ENCODE peak calls at places on chromosomes 7 and 10, in six cellular contexts. J is gastrocnemius medialis; M is endothelial cell; S is CD4-positive, alpha-beta T cell; N is heart right ventricle; K is sigmoid colon. F is an unnamed sample.

GRCh38 chr10:17123062-17123661 is 6.4 kb downstream of the CUBN start:
- DNase-seq in J (no peak), N (no peak), K (no peak), M (no peak), S (no peak), F (no peak)

GRCh38 chr7:83603644-83604043 is 45.3 kb downstream of the SEMA3E start:
- DNase-seq in S (no peak), J (no peak), N (no peak), M (no peak), K (no peak), F (no peak)

GRCh38 chr10:58438340-58438739 is 53.1 kb downstream of the TFAM start:
- DNase-seq in S (no peak), J (no peak), M (no peak), K (no peak), N (no peak), F (no peak)

GRCh38 chr10:29517352-29517923 is 117.3 kb downstream of the SVIL start:
- DNase-seq in M (peak; percentile 44), K (no peak), S (no peak), N (no peak), J (no peak), F (no peak)

GRCh38 chr7:106773228-106773627 is 91.9 kb upstream of the PIK3CG start:
- DNase-seq in N (no peak), K (no peak), J (no peak), S (no peak), M (no peak), F (no peak)

GRCh38 chr10:26703096-26703495 is 5.6 kb downstream of the PDSS1 start:
- DNase-seq in K (no peak), M (no peak), J (no peak), S (no peak), N (no peak), F (no peak)

GRCh38 chr7:72781161-72781560 is 46.8 kb downstream of the TYW1B start:
- DNase-seq in M (no peak), N (no peak), J (no peak), K (no peak), S (no peak), F (no peak)

GRCh38 chr10:15267496-15267895 is 99.0 kb upstream of the NMT2 start:
- DNase-seq in N (no peak), J (no peak), K (no peak), M (no peak), S (no peak), F (no peak)

GRCh38 chr7:82562716-82563404 is 119.3 kb upstream of the CACNA2D1 start:
- DNase-seq in S (no peak), K (no peak), J (no peak), M (no peak), N (no peak), F (no peak)

GRCh38 chr7:130695840-130696239 is 9.5 kb upstream of the TSGA13 start:
- DNase-seq in S (no peak), K (no peak), M (no peak), J (no peak), N (no peak), F (no peak)

GRCh38 chr10:58982470-58983239 is 193.8 kb upstream of the PHYHIPL start:
- DNase-seq in K (no peak), J (no peak), S (no peak), M (no peak), N (no peak), F (no peak)

GRCh38 chr10:24462889-24463552 is 254.1 kb downstream of the KIAA1217 start:
- DNase-seq in N (no peak), M (no peak), K (no peak), S (no peak), J (no peak), F (no peak)

GRCh38 chr7:154931906-154932305 is 71.0 kb downstream of the PAXIP1 start:
- DNase-seq in J (no peak), N (no peak), K (no peak), S (no peak), M (no peak), F (no peak)

GRCh38 chr10:35004651-35005050 is 85.5 kb downstream of the CUL2 start:
- DNase-seq in S (no peak), K (no peak), M (no peak), J (no peak), N (no peak), F (no peak)

GRCh38 chr7:70660154-70660818 is 471.7 kb upstream of the GALNT17 start:
- DNase-seq in K (no peak), S (no peak), M (no peak), J (no peak), N (no peak), F (peak; percentile 14)

GRCh38 chr10:73878365-73878764 is 4.0 kb upstream of the CAMK2G start:
- DNase-seq in M (no peak), K (no peak), J (no peak), N (no peak), S (no peak), F (no peak)

GRCh38 chr10:78194050-78194449 is 160.4 kb downstream of the RPS24 start:
- DNase-seq in M (no peak), S (no peak), J (no peak), K (no peak), N (no peak), F (no peak)

GRCh38 chr10:121070257-121070656 is 219.1 kb downstream of the WDR11 start:
- DNase-seq in S (no peak), M (peak; percentile 28), J (no peak), K (no peak), N (no peak), F (no peak)

GRCh38 chr7:89605362-89605761 is 548.9 kb upstream of the STEAP1 start:
- DNase-seq in N (no peak), M (no peak), J (no peak), S (no peak), K (no peak), F (no peak)

GRCh38 chr7:74294191-74294998 is 5.2 kb downstream of the CLIP2 start:
- DNase-seq in J (no peak), S (no peak), K (no peak), M (no peak), N (peak; percentile 62), F (peak; percentile 83)

GRCh38 chr10:31147220-31147608 is 115.5 kb upstream of the ZNF438 start:
- DNase-seq in K (no peak), S (no peak), M (no peak), N (no peak), J (no peak), F (no peak)

GRCh38 chr10:77687621-77688020 is 50.0 kb upstream of the KCNMA1 start:
- DNase-seq in K (no peak), M (no peak), S (no peak), N (no peak), J (no peak), F (no peak)

GRCh38 chr7:111756687-111757178 is 194.4 kb upstream of the IMMP2L start:
- DNase-seq in N (peak; percentile 38), S (no peak), M (no peak), J (peak; percentile 59), K (peak; percentile 88), F (no peak)

DNA sequence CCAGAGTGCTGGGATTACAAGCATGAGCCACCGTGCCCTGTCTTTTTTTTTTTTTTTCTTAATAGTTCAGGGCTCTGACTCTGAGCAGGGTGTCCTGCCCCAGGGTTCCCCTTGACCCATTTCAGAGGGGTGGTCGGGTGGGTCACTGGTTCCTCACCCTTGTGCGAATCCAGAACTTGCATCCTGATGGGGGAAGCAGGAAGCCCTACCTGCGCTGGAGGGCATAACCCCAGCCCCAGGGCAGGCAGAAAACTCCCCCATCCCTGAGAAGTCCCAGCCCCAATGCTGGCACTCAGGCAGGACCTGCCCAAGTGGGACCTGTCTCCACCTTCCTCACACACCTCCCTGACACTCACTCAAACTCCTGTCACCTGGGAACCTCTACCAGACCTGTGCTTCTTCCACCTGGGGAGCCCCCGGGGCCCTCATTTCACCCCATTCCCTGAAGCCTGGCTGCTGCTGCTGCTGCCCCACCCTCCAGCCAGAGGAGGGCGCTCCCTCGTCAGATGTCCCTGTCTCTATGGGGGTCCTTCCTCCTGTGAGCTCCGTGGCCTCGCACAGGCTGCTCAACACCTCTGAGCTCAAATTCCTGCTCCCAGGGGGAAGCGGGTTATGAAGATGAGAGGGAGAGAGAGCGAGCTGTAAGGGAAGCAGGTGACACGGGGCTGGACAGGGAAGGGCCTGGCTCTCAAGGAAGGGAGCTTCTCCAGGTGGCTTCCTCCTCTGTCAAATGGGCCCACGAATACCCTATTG is 15.1 kb upstream of the ZNF273 start:
- DNase-seq in J (no peak), S (peak; percentile 8), M (peak; percentile 68), K (peak; percentile 63), N (no peak), F (no peak)
- TF ChIP-seq CTCF in J (peak; percentile 40), S (peak; percentile 54), M (peak; percentile 46), K (peak; percentile 28), N (peak; percentile 54), F (peak; percentile 46)

DNA sequence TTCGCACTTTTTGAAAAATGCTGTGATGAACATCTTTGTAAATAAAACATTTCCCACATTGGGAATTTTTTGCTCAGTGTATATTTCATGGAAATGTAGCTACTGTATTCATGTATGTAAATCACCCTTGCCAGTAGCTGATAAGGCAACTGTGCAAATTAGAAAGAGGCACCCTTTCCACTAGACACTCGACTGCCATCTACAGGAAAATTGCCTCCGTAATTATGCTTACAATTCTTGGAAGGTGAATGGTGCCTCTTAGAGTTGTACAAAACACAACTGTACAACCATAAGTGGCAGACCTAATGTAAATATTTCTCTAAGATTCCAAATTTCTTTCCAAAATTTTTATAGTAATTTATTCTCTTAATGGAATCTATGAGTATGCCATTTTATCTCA is 491.7 kb downstream of the CCSER2 start:
- DNase-seq in M (no peak), K (no peak), S (no peak), N (no peak), J (no peak), F (no peak)
- TF ChIP-seq CTCF in M (no peak), K (no peak), S (no peak), N (no peak), J (no peak), F (no peak)

GRCh38 chr7:40306025-40306424 is 171.2 kb downstream of the SUGCT start:
- DNase-seq in M (no peak), K (no peak), J (no peak), S (no peak), N (no peak), F (no peak)

GRCh38 chr7:40311307-40311706 is 176.5 kb downstream of the SUGCT start:
- DNase-seq in K (no peak), S (no peak), J (no peak), N (no peak), M (no peak), F (no peak)

GRCh38 chr7:40305229-40305628 is 170.4 kb downstream of the SUGCT start:
- DNase-seq in K (no peak), J (no peak), S (no peak), N (no peak), M (no peak), F (no peak)

GRCh38 chr7:40306596-40306995 is 171.8 kb downstream of the SUGCT start:
- DNase-seq in J (no peak), M (no peak), S (no peak), N (no peak), K (no peak), F (no peak)

DNA sequence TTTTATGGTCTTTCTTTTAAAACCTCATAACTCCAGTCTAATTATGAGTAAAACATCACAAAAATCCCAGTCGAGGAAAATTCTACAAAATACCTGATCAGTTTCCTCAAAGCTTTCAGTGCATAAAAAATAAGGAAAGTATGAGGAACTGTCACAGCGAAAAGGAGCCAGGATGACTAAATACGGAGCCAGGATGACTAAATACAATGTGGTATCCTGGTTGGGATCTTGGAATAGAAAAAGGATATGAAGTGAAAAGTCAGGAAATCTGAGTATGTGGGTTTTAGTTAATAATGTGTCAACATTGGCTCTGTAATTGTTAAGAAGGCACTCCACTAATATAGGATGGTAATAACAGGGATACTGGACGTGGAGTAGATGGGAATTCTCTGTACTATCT is 175.4 kb downstream of the SUGCT start:
- DNase-seq in M (no peak), J (no peak), K (no peak), N (no peak), S (no peak), F (no peak)
- TF ChIP-seq CTCF in M (no peak), J (no peak), K (no peak), N (no peak), S (no peak), F (no peak)

GRCh38 chr10:49619613-49620012 is 5.8 kb downstream of the CHAT start:
- DNase-seq in J (no peak), N (no peak), M (no peak), S (no peak), K (peak; percentile 25), F (no peak)
- TF ChIP-seq CTCF in J (no peak), N (no peak), M (peak; percentile 14), S (no peak), K (no peak), F (no peak)